ENCODE peak calls at places on chromosomes 13 and 19, in eight cellular contexts. E, A, V, J, Z, N, C and M are unnamed samples.

GRCh38 chr13:50993371-50993770 is 83.8 kb downstream of the RNASEH2B start:
- DNase-seq in E (no peak), A (no peak), V (no peak), J (no peak), Z (no peak), N (no peak), C (no peak), M (no peak)

GRCh38 chr19:17235618-17236413 is 9.8 kb downstream of the OCEL1 start:
- DNase-seq in E (no peak), A (peak; percentile 91), V (peak; percentile 76), J (peak; percentile 66), Z (no peak), N (peak; percentile 37), C (peak; percentile 60), M (peak; percentile 65)

GRCh38 chr13:80010286-80010831 is 330.6 kb downstream of the SPRY2 start:
- DNase-seq in E (no peak), A (no peak), V (no peak), J (no peak), Z (no peak), N (no peak), C (no peak), M (no peak)

GRCh38 chr19:41298327-41298964 is 11.5 kb upstream of the CCDC97 start:
- DNase-seq in E (no peak), A (no peak), V (peak; percentile 79), J (no peak), Z (no peak), N (no peak), C (peak; percentile 84), M (no peak)

GRCh38 chr19:36963262-36963661 is 47.1 kb downstream of the ZNF568 start:
- DNase-seq in E (no peak), A (no peak), V (no peak), J (no peak), Z (no peak), N (no peak), C (no peak), M (no peak)

GRCh38 chr13:32187651-32188050 is 127.5 kb downstream of the ZAR1L start:
- DNase-seq in E (no peak), A (no peak), V (no peak), J (no peak), Z (no peak), N (no peak), C (no peak), M (no peak)

GRCh38 chr19:45498411-45499195 is at the start of gene PPM1N:
- DNase-seq in E (no peak), A (peak; percentile 84), V (no peak), J (peak; percentile 62), Z (no peak), N (no peak), C (no peak), M (no peak)

GRCh38 chr13:25885418-25885817 is 166.4 kb downstream of the SHISA2 start:
- DNase-seq in E (no peak), A (no peak), V (no peak), J (no peak), Z (no peak), N (no peak), C (no peak), M (no peak)

GRCh38 chr19:11434703-11435056 is 241 bp downstream of the ODAD3 start:
- DNase-seq in E (no peak), A (no peak), V (no peak), J (no peak), Z (no peak), N (no peak), C (no peak), M (no peak)

GRCh38 chr13:51731759-51732158 is 72.2 kb downstream of the DHRS12 start:
- DNase-seq in E (no peak), A (no peak), V (no peak), J (no peak), Z (no peak), N (peak; percentile 26), C (no peak), M (no peak)

GRCh38 chr13:30158774-30159445 is 148.4 kb downstream of the KATNAL1 start:
- DNase-seq in E (no peak), A (no peak), V (no peak), J (no peak), Z (no peak), N (peak; percentile 42), C (no peak), M (no peak)

GRCh38 chr19:48396010-48396870 is 2.8 kb downstream of the GRIN2D start:
- DNase-seq in E (no peak), A (peak; percentile 41), V (no peak), J (no peak), Z (no peak), N (no peak), C (no peak), M (no peak)

GRCh38 chr13:80962855-80963254 is 621.9 kb upstream of the SPRY2 start:
- DNase-seq in E (no peak), A (no peak), V (no peak), J (no peak), Z (no peak), N (peak; percentile 24), C (no peak), M (no peak)

GRCh38 chr19:8611391-8611883 is 922 bp upstream of the ADAMTS10 start:
- DNase-seq in E (no peak), A (no peak), V (no peak), J (no peak), Z (no peak), N (no peak), C (peak; percentile 45), M (no peak)

GRCh38 chr19:18657590-18658365 is 20.9 kb downstream of the KLHL26 start:
- DNase-seq in E (no peak), A (peak; percentile 74), V (peak; percentile 75), J (no peak), Z (peak; percentile 41), N (no peak), C (peak; percentile 84), M (no peak)

GRCh38 chr13:114264886-114265611 is 16.4 kb upstream of the UPF3A start:
- DNase-seq in E (no peak), A (no peak), V (no peak), J (no peak), Z (no peak), N (no peak), C (no peak), M (no peak)

GRCh38 chr13:73932091-73932490 is 202.1 kb downstream of the KLF12 start:
- DNase-seq in E (no peak), A (no peak), V (no peak), J (no peak), Z (no peak), N (no peak), C (no peak), M (no peak)

GRCh38 chr13:59566544-59566943 is 597.2 kb downstream of the DIAPH3 start:
- DNase-seq in E (no peak), A (no peak), V (no peak), J (no peak), Z (no peak), N (no peak), C (no peak), M (no peak)

GRCh38 chr13:29118471-29118870 is 298.3 kb downstream of the MTUS2 start:
- DNase-seq in E (no peak), A (no peak), V (no peak), J (no peak), Z (no peak), N (no peak), C (no peak), M (no peak)
- TF ChIP-seq CTCF in E (no peak), A (no peak), V (no peak), J (no peak), Z (no peak), N (no peak), C (no peak), M (no peak)

GRCh38 chr13:42836930-42837329 is 55.5 kb downstream of the FAM216B start:
- DNase-seq in E (no peak), A (peak; percentile 25), V (no peak), J (no peak), Z (no peak), N (peak; percentile 12), C (no peak), M (no peak)
- TF ChIP-seq CTCF in E (peak; percentile 55), A (peak; percentile 37), V (peak; percentile 47), J (no peak), Z (no peak), N (no peak), C (no peak), M (no peak)

DNA sequence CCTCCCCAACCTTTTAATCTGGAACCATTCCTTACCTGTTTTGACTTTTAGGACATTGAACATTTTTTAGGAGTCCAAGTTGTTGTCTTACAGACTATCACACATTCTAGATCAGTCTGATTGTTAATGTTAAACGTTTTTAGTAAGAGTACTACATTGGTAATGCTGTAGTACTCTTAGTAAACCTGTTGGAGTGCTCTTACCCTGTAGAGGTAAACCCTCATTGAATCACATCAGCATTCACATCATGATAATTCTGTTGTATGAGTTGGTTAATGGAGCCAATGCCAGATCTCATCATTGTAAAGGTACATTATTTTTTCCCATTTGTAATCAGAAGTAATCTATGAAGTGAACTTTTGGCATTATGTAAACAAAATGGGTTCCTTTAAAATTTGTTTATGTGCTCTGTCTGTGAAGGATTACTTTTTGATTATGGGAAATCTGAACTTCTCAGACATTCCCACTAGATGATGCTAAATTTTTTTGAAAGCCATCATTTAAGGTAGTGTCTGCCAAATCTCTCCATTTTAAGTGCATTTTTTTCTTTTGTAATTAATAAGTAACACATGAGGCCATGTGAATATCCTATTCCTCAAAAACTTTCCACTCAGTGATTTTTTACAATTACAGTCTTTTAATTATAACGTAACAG is 55.2 kb downstream of the VWA8 start:
- DNase-seq in E (peak; percentile 18), A (peak; percentile 35), V (no peak), J (no peak), Z (no peak), N (peak; percentile 65), C (no peak), M (no peak)
- TF ChIP-seq CTCF in E (peak; percentile 86), A (peak; percentile 53), V (peak; percentile 64), J (peak; percentile 30), Z (no peak), N (peak; percentile 66), C (peak; percentile 42), M (peak; percentile 64)

GRCh38 chr13:52862358-52863206 is 14.1 kb upstream of the PCDH8 start:
- DNase-seq in E (no peak), A (peak; percentile 64), V (no peak), J (no peak), Z (no peak), N (peak; percentile 53), C (no peak), M (no peak)
- TF ChIP-seq CTCF in E (peak; percentile 69), A (peak; percentile 90), V (peak; percentile 49), J (no peak), Z (peak; percentile 25), N (peak; percentile 80), C (no peak), M (peak; percentile 75)

GRCh38 chr13:113245858-113246791 is 36.7 kb downstream of the CUL4A start:
- DNase-seq in E (no peak), A (peak; percentile 21), V (no peak), J (no peak), Z (no peak), N (peak; percentile 5), C (no peak), M (no peak)
- TF ChIP-seq CTCF in E (peak; percentile 42), A (peak; percentile 33), V (peak; percentile 32), J (no peak), Z (no peak), N (no peak), C (no peak), M (peak; percentile 9)

GRCh38 chr13:97904059-97904458 is 49.4 kb upstream of the IPO5 start:
- DNase-seq in E (no peak), A (no peak), V (no peak), J (no peak), Z (no peak), N (no peak), C (no peak), M (no peak)

GRCh38 chr13:97905517-97905916 is 48.0 kb upstream of the IPO5 start:
- DNase-seq in E (no peak), A (no peak), V (no peak), J (no peak), Z (no peak), N (no peak), C (no peak), M (no peak)

GRCh38 chr13:97901716-97902115 is 51.8 kb upstream of the IPO5 start:
- DNase-seq in E (no peak), A (no peak), V (no peak), J (no peak), Z (no peak), N (no peak), C (no peak), M (no peak)
- TF ChIP-seq CTCF in E (no peak), A (no peak), V (no peak), J (no peak), Z (no peak), N (no peak), C (no peak), M (no peak)